ENCODE peak calls at places on chromosomes 1 and 21, in five cellular contexts. One of them, this sample, is unnamed.

GRCh38 chr1:67264899-67265298 is 42.8 kb upstream of the IL12RB2 start:
- DNase-seq in WTC11: no peak
- DNase-seq in H1: no peak
- DNase-seq in GM12878: no peak
- DNase-seq in K562: no peak
- DNase-seq in this sample: no peak

GRCh38 chr1:43267291-43267805 is 2.4 kb upstream of the TMEM125 start:
- DNase-seq in WTC11: no peak
- DNase-seq in H1: no peak
- DNase-seq in GM12878: no peak
- DNase-seq in K562: no peak
- DNase-seq in this sample: no peak

GRCh38 chr1:179576509-179576908 is 761 bp upstream of the NPHS2 start:
- DNase-seq in WTC11: no peak
- DNase-seq in H1: no peak
- DNase-seq in GM12878: no peak
- DNase-seq in K562: no peak
- DNase-seq in this sample: no peak

GRCh38 chr1:244050835-244051444 is at the start of gene ZBTB18:
- DNase-seq in WTC11: no peak
- DNase-seq in H1: no peak
- DNase-seq in GM12878: no peak
- DNase-seq in K562: no peak
- DNase-seq in this sample: no peak

GRCh38 chr21:34021726-34022125 is 51.7 kb upstream of the MRPS6 start:
- DNase-seq in WTC11: no peak
- DNase-seq in H1: no peak
- DNase-seq in GM12878: no peak
- DNase-seq in K562: no peak
- DNase-seq in this sample: no peak

GRCh38 chr1:10755977-10756521 is 40.4 kb downstream of the CASZ1 start:
- DNase-seq in WTC11: no peak
- DNase-seq in H1: no peak
- DNase-seq in GM12878: no peak
- DNase-seq in K562: peak; percentile 34
- DNase-seq in this sample: no peak

GRCh38 chr1:67760030-67760821 is 73.0 kb downstream of the GNG12 start:
- DNase-seq in WTC11: peak; percentile 60
- DNase-seq in H1: peak; percentile 74
- DNase-seq in GM12878: peak; percentile 90
- DNase-seq in K562: peak; percentile 84
- DNase-seq in this sample: peak; percentile 87

GRCh38 chr1:46198026-46198826 is at the start of gene POMGNT1:
- DNase-seq in WTC11: peak; percentile 64
- DNase-seq in H1: peak; percentile 82
- DNase-seq in GM12878: no peak
- DNase-seq in K562: peak; percentile 83
- DNase-seq in this sample: peak; percentile 23

GRCh38 chr1:38898653-38899230 is 17.4 kb upstream of the GJA9 start:
- DNase-seq in WTC11: no peak
- DNase-seq in H1: no peak
- DNase-seq in GM12878: no peak
- DNase-seq in K562: no peak
- DNase-seq in this sample: no peak

GRCh38 chr1:20601123-20601825 is 12.4 kb downstream of the CDA start:
- DNase-seq in WTC11: no peak
- DNase-seq in H1: no peak
- DNase-seq in GM12878: no peak
- DNase-seq in K562: peak; percentile 46
- DNase-seq in this sample: no peak

GRCh38 chr1:24151175-24151533 is 8.2 kb upstream of the IL22RA1 start:
- DNase-seq in WTC11: peak; percentile 75
- DNase-seq in H1: peak; percentile 66
- DNase-seq in GM12878: no peak
- DNase-seq in K562: no peak
- DNase-seq in this sample: peak; percentile 74

GRCh38 chr1:202058001-202058908 is 47.9 kb downstream of the ELF3 start:
- DNase-seq in WTC11: no peak
- DNase-seq in H1: no peak
- DNase-seq in GM12878: no peak
- DNase-seq in K562: peak; percentile 33
- DNase-seq in this sample: peak; percentile 94

GRCh38 chr21:32886339-32886738 is 114.8 kb upstream of the PAXBP1 start:
- DNase-seq in WTC11: no peak
- DNase-seq in H1: no peak
- DNase-seq in GM12878: no peak
- DNase-seq in K562: no peak
- DNase-seq in this sample: peak; percentile 7
- TF ChIP-seq ATF2 in WTC11: no peak
- TF ChIP-seq ATF2 in H1: no peak
- TF ChIP-seq ATF2 in GM12878: no peak
- TF ChIP-seq ATF2 in K562: no peak
- TF ChIP-seq ATF2 in this sample: no peak

DNA sequence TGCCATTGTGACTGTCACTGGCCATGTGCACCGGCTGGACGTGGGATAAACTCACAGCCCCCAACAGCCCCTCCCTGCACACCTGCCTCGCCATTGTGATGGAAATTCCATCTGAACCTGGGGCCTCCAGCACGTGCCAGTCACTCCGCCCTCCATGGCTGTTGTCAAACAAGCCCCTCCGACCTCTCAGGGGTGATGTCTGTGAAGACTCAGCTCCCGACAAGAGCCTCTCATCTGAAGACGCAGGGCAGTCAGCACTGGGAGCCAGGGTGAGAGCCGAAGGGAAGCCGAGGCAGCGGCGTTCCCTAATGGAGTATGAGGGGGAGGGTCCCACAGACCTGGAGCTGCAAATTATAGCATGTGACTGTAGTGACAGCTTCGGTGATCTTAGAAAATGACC is 1.4 kb upstream of the KRTAP10-2 start:
- DNase-seq in WTC11: no peak
- DNase-seq in H1: peak; percentile 47
- DNase-seq in GM12878: no peak
- DNase-seq in K562: no peak
- DNase-seq in this sample: no peak
- TF ChIP-seq ATF2 in WTC11: no peak
- TF ChIP-seq ATF2 in H1: no peak
- TF ChIP-seq ATF2 in GM12878: no peak
- TF ChIP-seq ATF2 in K562: no peak
- TF ChIP-seq ATF2 in this sample: no peak

DNA sequence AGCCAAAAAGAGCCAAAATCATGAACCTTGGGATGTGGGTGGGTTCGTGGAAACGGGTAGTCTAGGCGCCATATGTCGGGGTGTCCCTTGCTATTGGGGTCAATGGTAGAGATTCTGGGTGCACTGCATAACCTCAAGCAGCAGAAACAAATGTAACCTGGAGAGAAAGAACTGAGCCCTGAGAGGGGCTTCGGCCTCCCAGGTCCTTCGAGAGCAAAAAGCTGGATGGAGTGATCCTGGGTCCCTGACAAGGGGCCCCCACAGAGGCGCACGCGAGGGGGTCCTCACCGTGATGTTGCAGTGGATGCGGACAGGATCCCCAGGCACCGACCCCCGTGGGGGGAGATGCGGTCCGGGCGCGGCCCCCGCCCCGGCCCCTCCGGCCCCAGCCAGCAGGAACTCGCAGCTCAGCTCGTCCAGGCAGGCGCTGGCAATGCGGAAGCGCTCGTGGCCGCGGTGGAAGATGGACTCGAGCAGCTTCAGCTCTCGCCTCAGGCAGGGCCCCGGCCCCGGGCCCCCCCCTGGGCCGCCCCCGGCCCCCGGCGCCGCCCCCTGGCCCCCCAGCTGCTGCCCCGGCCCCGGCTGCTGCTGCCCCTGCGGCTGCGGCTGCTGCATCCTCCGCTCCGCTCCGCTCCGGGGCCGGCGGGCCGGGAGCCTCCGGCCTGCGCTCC is 388 bp downstream of the UBE2Q1 start:
- DNase-seq in WTC11: peak; percentile 38
- DNase-seq in H1: peak; percentile 50
- DNase-seq in GM12878: no peak
- DNase-seq in K562: peak; percentile 42
- DNase-seq in this sample: no peak
- TF ChIP-seq ATF2 in WTC11: no peak
- TF ChIP-seq ATF2 in H1: no peak
- TF ChIP-seq ATF2 in GM12878: no peak
- TF ChIP-seq ATF2 in K562: no peak
- TF ChIP-seq ATF2 in this sample: no peak

GRCh38 chr1:92855236-92855635 is 23.4 kb downstream of the RPL5 start:
- DNase-seq in WTC11: no peak
- DNase-seq in H1: no peak
- DNase-seq in GM12878: no peak
- DNase-seq in K562: no peak
- DNase-seq in this sample: no peak

GRCh38 chr1:92859400-92860039 is 27.7 kb downstream of the RPL5 start:
- DNase-seq in WTC11: no peak
- DNase-seq in H1: no peak
- DNase-seq in GM12878: no peak
- DNase-seq in K562: no peak
- DNase-seq in this sample: no peak

GRCh38 chr1:92857817-92858216 is 26.0 kb downstream of the RPL5 start:
- DNase-seq in WTC11: no peak
- DNase-seq in H1: no peak
- DNase-seq in GM12878: no peak
- DNase-seq in K562: no peak
- DNase-seq in this sample: no peak

GRCh38 chr1:92862605-92863004 is 30.8 kb downstream of the RPL5 start:
- DNase-seq in WTC11: no peak
- DNase-seq in H1: no peak
- DNase-seq in GM12878: no peak
- DNase-seq in K562: no peak
- DNase-seq in this sample: no peak

DNA sequence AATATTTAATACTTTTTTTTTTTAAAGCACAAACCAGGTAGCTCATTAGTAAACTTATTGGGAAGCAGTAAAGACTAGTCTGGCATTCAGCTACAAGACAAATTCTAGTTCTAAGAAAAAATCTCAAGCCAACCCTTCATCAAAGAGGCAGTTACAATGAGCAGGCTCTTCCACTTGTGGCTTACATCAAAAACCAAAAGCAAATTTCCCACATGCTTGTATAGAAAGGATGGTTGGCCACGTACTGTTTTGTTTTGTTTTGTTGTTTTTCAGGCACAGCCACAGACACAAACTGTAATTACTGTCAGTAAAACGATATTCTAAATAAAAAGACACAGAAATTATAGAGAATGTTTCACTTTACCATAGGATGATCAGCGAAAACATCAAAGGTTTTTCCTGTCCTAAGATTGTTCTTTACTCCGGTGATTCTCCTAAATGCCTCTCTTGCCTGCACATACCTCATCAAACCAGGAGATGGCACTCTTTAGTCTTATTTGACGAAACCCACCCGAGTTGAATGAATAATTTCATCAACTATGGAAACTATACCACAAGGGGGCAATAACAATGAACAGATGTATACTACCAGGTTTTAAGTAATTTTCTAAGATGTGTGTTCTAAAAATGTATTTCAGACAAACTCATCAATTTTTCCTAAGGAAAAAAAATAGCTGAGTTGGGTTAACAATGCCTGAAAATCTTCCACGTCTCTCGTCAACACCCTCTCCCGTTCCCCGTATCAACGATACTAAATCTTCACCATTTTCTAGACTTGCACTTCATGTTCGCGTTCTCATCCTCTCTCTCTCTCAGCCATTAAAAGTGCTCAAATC is 26.9 kb downstream of the RPL5 start:
- DNase-seq in WTC11: peak; percentile 41
- DNase-seq in H1: no peak
- DNase-seq in GM12878: peak; percentile 59
- DNase-seq in K562: peak; percentile 83
- DNase-seq in this sample: peak; percentile 84
- TF ChIP-seq ATF2 in WTC11: no peak
- TF ChIP-seq ATF2 in H1: no peak
- TF ChIP-seq ATF2 in GM12878: peak; percentile 64
- TF ChIP-seq ATF2 in K562: no peak
- TF ChIP-seq ATF2 in this sample: no peak

This sample was measured in HepG2.